ENCODE peak calls at places on chromosomes 13 and 19, in ten cellular contexts. X, W, J, E, Z, U, D, O, F and Y are unnamed samples. For H3K27me3, the result is how much of the 10 kb centered on the place peaks cover.

GRCh38 chr13:109009756-109010155 is 380.3 kb downstream of the MYO16 start:
- DNase-seq in O (no peak), U (no peak), J (no peak), D (no peak), X (no peak), F (no peak), Z (no peak), W (no peak), E (no peak), Y (no peak)

GRCh38 chr19:42323473-42323851 is 2.0 kb upstream of the MEGF8 start:
- DNase-seq in Z (no peak), E (peak), F (no peak), W (no peak), U (no peak), O (no peak), X (no peak), J (no peak), D (no peak), Y (no peak)

GRCh38 chr19:584240-585001 is 5.3 kb upstream of the HCN2 start:
- DNase-seq in Z (peak), U (peak), E (peak), F (no peak), D (no peak), W (peak), O (peak), J (peak), X (no peak), Y (peak)

GRCh38 chr19:5335101-5335500 is 5.5 kb downstream of the PTPRS start:
- DNase-seq in E (no peak), U (no peak), W (no peak), Z (no peak), X (no peak), F (no peak), J (no peak), O (no peak), D (no peak), Y (no peak)

GRCh38 chr13:59277106-59277505 is 886.6 kb downstream of the DIAPH3 start:
- DNase-seq in D (no peak), U (no peak), E (no peak), W (no peak), J (no peak), X (no peak), Z (no peak), O (no peak), F (no peak), Y (no peak)

GRCh38 chr13:61989984-61990383 is 574.3 kb upstream of the PCDH20 start:
- DNase-seq in J (no peak), U (no peak), W (no peak), Z (no peak), D (no peak), X (no peak), F (no peak), E (no peak), O (no peak), Y (no peak)

GRCh38 chr19:32830231-32831014 is 39.1 kb downstream of the SLC7A9 start:
- DNase-seq in U (no peak), O (peak), D (no peak), E (no peak), X (peak), F (no peak), Z (no peak), W (no peak), J (no peak), Y (no peak)

GRCh38 chr19:45558399-45558878 is 26.2 kb downstream of the OPA3 start:
- DNase-seq in O (peak), W (peak), J (no peak), U (peak), X (peak), F (peak), Z (peak), E (peak), D (no peak), Y (peak)

GRCh38 chr19:45347570-45348366 is 7.2 kb downstream of the KLC3 start:
- DNase-seq in U (no peak), E (no peak), Z (no peak), O (no peak), W (no peak), X (no peak), D (no peak), J (no peak), F (no peak), Y (no peak)

GRCh38 chr13:77595166-77595810 is 59.8 kb downstream of the SCEL start:
- DNase-seq in W (no peak), J (no peak), F (no peak), Z (no peak), O (no peak), U (peak), E (no peak), D (no peak), X (no peak), Y (peak)

GRCh38 chr13:94917814-94918213 is 205.5 kb upstream of the SOX21 start:
- DNase-seq in F (no peak), E (peak), O (no peak), D (no peak), J (no peak), W (peak), Z (no peak), X (peak), U (no peak), Y (no peak)

GRCh38 chr19:45640849-45641273 is 1.7 kb upstream of the EML2 start:
- DNase-seq in E (peak), F (peak), D (no peak), W (peak), O (no peak), J (no peak), U (no peak), X (no peak), Z (no peak), Y (no peak)

GRCh38 chr13:111945086-111945485 is 121.9 kb upstream of the SOX1 start:
- DNase-seq in W (no peak), F (no peak), X (no peak), J (no peak), Z (no peak), E (no peak), O (no peak), D (no peak), U (no peak), Y (no peak)

GRCh38 chr19:23070353-23070781 is 46.5 kb upstream of the ZNF730 start:
- DNase-seq in O (peak), W (no peak), D (peak), X (peak), U (peak), Z (no peak), J (peak), F (no peak), E (peak), Y (peak)

GRCh38 chr19:37964109-37964508 is 57.1 kb downstream of the SIPA1L3 start:
- DNase-seq in U (no peak), D (no peak), O (no peak), Z (no peak), W (no peak), F (no peak), X (peak), J (no peak), E (no peak), Y (no peak)

GRCh38 chr19:13056052-13056660 is 46.5 kb downstream of the LYL1 start:
- DNase-seq in U (peak), J (no peak), Z (no peak), F (peak), X (no peak), W (no peak), E (peak), D (peak), O (peak), Y (no peak)

GRCh38 chr13:84994582-84994981 is 804.6 kb downstream of the SLITRK6 start:
- DNase-seq in J (no peak), Z (no peak), W (no peak), X (no peak), O (peak), D (no peak), U (no peak), F (no peak), E (no peak), Y (no peak)

GRCh38 chr19:56309511-56310185 is 5.0 kb downstream of the ZSCAN5A start:
- DNase-seq in D (no peak), U (peak), J (peak), Z (peak), X (peak), O (peak), E (peak), W (peak), F (peak), Y (peak)

GRCh38 chr13:97122381-97122996 is 99.6 kb upstream of the MBNL2 start:
- DNase-seq in X (peak), F (peak), O (peak), Z (no peak), J (no peak), E (no peak), D (no peak), U (peak), W (no peak), Y (no peak)

GRCh38 chr13:112510002-112510780 is 77.8 kb downstream of the TUBGCP3 start:
- DNase-seq in O (peak), E (peak), W (peak), J (no peak), D (no peak), X (peak), Z (no peak), U (peak), F (peak), Y (peak)

GRCh38 chr19:18346091-18346490 is 5.7 kb downstream of the PGPEP1 start:
- DNase-seq in F (no peak), W (no peak), O (no peak), X (no peak), U (peak), D (peak), E (peak), Z (no peak), J (no peak), Y (no peak)

GRCh38 chr13:39930060-39930459 is 274.6 kb downstream of the COG6 start:
- DNase-seq in U (no peak), J (no peak), E (no peak), X (no peak), D (no peak), W (no peak), O (no peak), Z (no peak), F (no peak), Y (no peak)

GRCh38 chr13:25678398-25678797 is 306.6 kb downstream of the ATP8A2 start:
- DNase-seq in F (no peak), E (peak), W (no peak), D (no peak), Z (no peak), J (no peak), O (no peak), X (no peak), U (no peak), Y (no peak)

GRCh38 chr13:114046447-114046846 is 72.6 kb upstream of the C13orf46 start:
- DNase-seq in Z (no peak), O (no peak), U (no peak), F (no peak), E (no peak), W (no peak), X (no peak), J (no peak), D (no peak), Y (no peak)

GRCh38 chr19:30426864-30427263 is 54.7 kb downstream of the ZNF536 start:
- DNase-seq in W (no peak), E (no peak), Z (no peak), F (no peak), D (no peak), O (no peak), J (no peak), X (no peak), U (no peak), Y (no peak)

GRCh38 chr19:13024126-13024957 is 29.1 kb downstream of the NFIX start:
- DNase-seq in D (no peak), X (no peak), F (no peak), O (no peak), W (no peak), J (peak), U (no peak), Z (no peak), E (no peak), Y (no peak)

GRCh38 chr19:39351537-39352037 is 9.4 kb downstream of the SAMD4B start:
- DNase-seq in E (no peak), Z (no peak), U (no peak), D (no peak), J (no peak), O (peak), F (no peak), X (no peak), W (no peak), Y (no peak)

GRCh38 chr13:106595623-106596022 is 27.7 kb upstream of the ARGLU1 start:
- DNase-seq in X (no peak), F (no peak), W (no peak), Z (no peak), O (peak), U (no peak), E (no peak), D (no peak), J (peak), Y (no peak)

GRCh38 chr13:38072696-38073095 is 203.1 kb upstream of the TRPC4 start:
- DNase-seq in J (no peak), D (no peak), X (no peak), Z (no peak), U (no peak), F (no peak), W (no peak), E (no peak), O (no peak), Y (no peak)

GRCh38 chr13:109509154-109509905 is 277.1 kb downstream of the IRS2 start:
- DNase-seq in U (no peak), X (peak), O (peak), D (no peak), W (no peak), E (no peak), J (no peak), Z (no peak), F (no peak), Y (no peak)

GRCh38 chr13:26785845-26786630 is 25.5 kb upstream of the GPR12 start:
- DNase-seq in D (no peak), E (peak), W (no peak), O (no peak), U (peak), X (no peak), Z (peak), J (peak), F (no peak), Y (no peak)

GRCh38 chr19:30091456-30091855 is 149.4 kb downstream of the URI1 start:
- DNase-seq in U (no peak), W (no peak), Z (no peak), F (no peak), E (no peak), O (no peak), X (no peak), D (no peak), J (no peak), Y (no peak)

GRCh38 chr19:29326351-29326750 is 113.4 kb upstream of the UQCRFS1 start:
- DNase-seq in F (no peak), W (no peak), O (no peak), X (no peak), J (no peak), E (no peak), D (no peak), Z (no peak), U (no peak), Y (no peak)

GRCh38 chr13:98451676-98452105 is 125.2 kb downstream of the STK24 start:
- DNase-seq in U (no peak), J (peak), W (no peak), E (no peak), Z (no peak), O (peak), D (no peak), X (peak), F (no peak), Y (no peak)

GRCh38 chr19:8174706-8175105 is 25.3 kb upstream of the FBN3 start:
- DNase-seq in U (no peak), X (no peak), Z (no peak), D (peak), J (no peak), F (no peak), O (peak), W (no peak), E (no peak), Y (no peak)

GRCh38 chr13:91296011-91296410 is 51.5 kb upstream of the MIR17HG start:
- DNase-seq in F (no peak), O (no peak), W (no peak), X (no peak), U (no peak), E (no peak), Z (no peak), D (no peak), J (no peak), Y (no peak)

DNA sequence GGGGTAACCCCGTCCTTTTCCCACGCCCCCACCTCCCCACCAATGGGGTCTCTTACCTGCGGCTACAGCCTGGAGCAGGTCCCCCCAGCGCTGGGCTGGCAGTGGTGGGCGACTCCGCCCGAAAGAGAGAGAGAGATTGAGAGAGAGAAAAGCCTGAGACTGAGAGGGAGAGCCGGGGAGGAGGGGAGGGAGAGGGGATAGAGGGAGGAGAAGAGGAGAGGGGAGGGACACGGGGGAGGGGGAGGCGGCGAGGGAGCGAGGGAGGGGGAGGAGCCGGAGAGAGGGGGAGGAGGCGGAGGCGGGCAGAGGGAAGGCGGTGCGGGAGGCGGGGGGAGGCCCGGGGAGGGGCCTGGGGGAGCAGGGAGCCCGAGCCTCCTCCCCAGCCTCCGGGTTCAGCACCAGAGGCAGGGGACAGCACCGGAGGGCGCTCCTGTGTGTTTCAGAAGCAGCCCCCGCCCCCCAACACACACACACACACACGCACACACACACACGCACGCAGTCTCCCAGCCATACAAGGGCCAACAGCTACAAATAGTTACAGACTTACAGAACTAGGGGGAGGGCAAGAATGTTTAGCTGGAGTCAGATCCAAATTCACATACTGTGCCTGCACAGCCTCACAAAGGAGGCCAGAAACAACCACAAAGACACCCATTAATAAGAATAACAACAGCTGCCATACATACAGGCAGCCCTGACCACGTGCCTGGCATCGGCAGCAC is at the start of gene SLC8A2:
- DNase-seq in E (peak), W (peak), Z (peak), U (peak), X (peak), D (no peak), F (peak), O (peak), J (peak), Y (peak)
- H3K27me3 ChIP-seq in E (under half), W (under half), Z (half or more), U (under half), X (under half), D (under half), F (under half), O (under half), J (under half), Y (under half)

GRCh38 chr19:48308695-48309586 is 16.4 kb upstream of the EMP3 start:
- DNase-seq in F (no peak), Z (no peak), O (no peak), W (peak), J (no peak), E (peak), X (no peak), U (no peak), D (no peak), Y (peak)
- TF ChIP-seq CTCF in F (peak), Z (no peak), O (no peak), W (peak), J (peak), E (peak), X (peak), U (peak), D (no peak), Y (peak)

DNA sequence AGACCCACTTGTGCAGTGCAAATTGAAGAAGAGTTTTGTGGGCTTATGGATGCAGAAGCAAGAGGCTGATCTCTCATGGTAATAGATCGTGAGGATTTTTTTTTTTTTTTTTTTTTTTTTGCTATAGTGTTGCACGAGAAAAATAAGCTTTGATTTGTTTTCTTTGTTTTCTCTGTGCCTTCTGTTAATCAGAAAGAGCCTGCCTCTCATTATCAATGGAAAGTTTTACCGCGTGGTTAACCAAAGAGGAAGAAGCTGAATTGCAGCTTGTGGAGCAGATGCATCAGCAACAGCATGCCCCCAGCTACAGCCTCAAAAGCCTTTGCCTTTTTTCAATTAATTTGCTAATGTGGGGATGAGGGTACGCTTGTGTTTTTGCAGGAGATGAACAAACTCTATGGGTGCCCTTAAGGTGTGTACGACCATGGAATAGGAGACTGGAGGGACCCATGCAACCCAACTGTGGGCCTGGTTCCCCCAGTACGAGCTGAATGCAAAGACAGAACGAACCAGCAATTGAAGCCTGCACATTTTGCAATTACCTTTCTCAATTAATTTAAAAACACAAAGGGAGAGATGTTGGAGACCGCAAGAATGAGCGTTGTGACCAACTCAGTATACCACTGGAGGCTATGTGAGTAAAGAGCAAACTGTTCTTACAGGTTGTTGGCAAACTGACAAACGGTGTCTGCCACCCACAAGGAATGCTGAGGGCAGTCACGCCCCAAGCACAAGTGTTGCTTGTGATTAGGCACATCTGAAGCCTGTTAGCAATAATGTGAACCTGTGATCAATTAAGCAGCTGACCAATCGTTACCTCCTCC is 58.6 kb upstream of the SPRY2 start:
- DNase-seq in E (no peak), F (no peak), D (peak), O (no peak), J (no peak), W (no peak), U (no peak), X (no peak), Z (no peak), Y (no peak)
- H3K27ac ChIP-seq in E (no peak), F (no peak), D (peak), O (no peak), J (no peak), W (no peak), U (no peak), X (no peak), Z (no peak), Y (no peak)

GRCh38 chr13:31409678-31410356 is 210.0 kb downstream of the B3GLCT start:
- DNase-seq in J (no peak), W (no peak), F (no peak), D (no peak), Z (no peak), E (no peak), O (no peak), U (peak), X (no peak), Y (no peak)

GRCh38 chr13:31413531-31413930 is 213.8 kb downstream of the B3GLCT start:
- DNase-seq in F (no peak), Z (no peak), E (no peak), W (no peak), J (no peak), O (no peak), X (no peak), U (peak), D (no peak), Y (no peak)

DNA sequence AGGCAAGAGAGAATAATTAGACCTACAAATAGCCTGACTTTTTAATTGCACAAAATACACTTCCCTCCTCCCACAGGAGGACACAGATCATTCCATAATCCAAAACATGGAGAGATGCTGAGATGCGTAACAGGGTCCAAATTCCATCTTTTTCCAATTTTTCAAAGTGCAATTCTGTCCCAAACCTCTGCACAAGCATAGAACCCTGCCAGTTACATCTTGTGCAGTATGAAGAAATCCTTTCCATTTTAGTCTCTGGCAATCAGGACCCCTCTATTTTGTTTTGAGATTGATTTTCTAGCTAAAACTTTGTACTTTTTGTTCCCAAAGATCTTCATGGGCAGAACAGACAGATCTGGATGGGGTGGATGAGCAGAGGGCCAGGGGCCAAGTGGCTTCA is 209.2 kb downstream of the B3GLCT start:
- DNase-seq in Z (no peak), U (no peak), W (no peak), E (no peak), J (no peak), X (no peak), D (no peak), F (no peak), O (no peak), Y (no peak)
- H3K27me3 ChIP-seq in Z (under half), U (under half), W (under half), E (under half), J (under half), X (under half), D (under half), F (under half), O (under half), Y (under half)

GRCh38 chr13:101942038-101942437 is 459.8 kb downstream of the FGF14 start:
- DNase-seq in E (no peak), Z (no peak), O (peak), D (no peak), X (peak), U (peak), F (no peak), W (peak), J (no peak), Y (peak)
- TF ChIP-seq CTCF in E (peak), Z (no peak), O (peak), D (peak), X (peak), U (peak), F (peak), W (peak), J (peak), Y (peak)